ENCODE peak calls at places on chromosomes 16 and 17, in six cellular contexts. V is T-helper 1 cell; P is T-helper 17 cell; Q is stimulated activated CD4-positive, alpha-beta T cell treated with anti-CD3 and anti-CD28 coated beads, Interleukin-12 subunit alpha, Interleukin-12 subunit beta, amount 100 ng/mL, for 4 hours; Y is NCI-H510A; G is HEK293T. C is an unnamed sample.

GRCh38 chr17:81471804-81472456 is 40.7 kb downstream of the ACTG1 start:
- DNase-seq in V (no peak), P (no peak), Q (no peak), Y (no peak), G (peak; percentile 98), C (no peak)

GRCh38 chr16:72715267-72715666 is 332.7 kb downstream of the ZFHX3 start:
- DNase-seq in V (no peak), P (no peak), Q (no peak), Y (no peak), G (no peak), C (no peak)

GRCh38 chr17:79478841-79479240 is 132.0 kb downstream of the RBFOX3 start:
- DNase-seq in V (no peak), P (no peak), Q (no peak), Y (no peak), G (no peak), C (no peak)

GRCh38 chr17:64159051-64159590 is 29.2 kb upstream of the ERN1 start:
- DNase-seq in V (no peak), P (no peak), Q (no peak), Y (no peak), G (no peak), C (no peak)

GRCh38 chr17:79651751-79652150 is 40.9 kb upstream of the RBFOX3 start:
- DNase-seq in V (no peak), P (no peak), Q (no peak), Y (no peak), G (peak; percentile 1), C (no peak)

GRCh38 chr16:50244140-50244503 is 22.2 kb upstream of the ADCY7 start:
- DNase-seq in V (no peak), P (no peak), Q (no peak), Y (no peak), G (no peak), C (no peak)

GRCh38 chr17:47223007-47223406 is 13.9 kb downstream of the MYL4 start:
- DNase-seq in V (no peak), P (no peak), Q (no peak), Y (no peak), G (no peak), C (no peak)

GRCh38 chr17:27539794-27540193 is 83.5 kb downstream of the KSR1 start:
- DNase-seq in V (no peak), P (no peak), Q (no peak), Y (no peak), G (no peak), C (no peak)

GRCh38 chr17:33169580-33170285 is 123.4 kb downstream of the ASIC2 start:
- DNase-seq in V (no peak), P (no peak), Q (no peak), Y (no peak), G (no peak), C (no peak)

GRCh38 chr16:83969771-83970429 is 1.9 kb downstream of the NECAB2 start:
- DNase-seq in V (no peak), P (no peak), Q (no peak), Y (no peak), G (no peak), C (peak; percentile 59)

GRCh38 chr17:17414316-17414937 is 62.4 kb upstream of the MED9 start:
- DNase-seq in V (no peak), P (no peak), Q (no peak), Y (no peak), G (no peak), C (no peak)

GRCh38 chr16:361872-362701 is 8.3 kb downstream of the MRPL28 start:
- DNase-seq in V (peak; percentile 66), P (peak; percentile 37), Q (peak; percentile 66), Y (peak; percentile 45), G (peak; percentile 69), C (peak; percentile 76)

GRCh38 chr16:85614338-85615013 is 1.4 kb downstream of the GSE1 start:
- DNase-seq in V (no peak), P (no peak), Q (no peak), Y (no peak), G (no peak), C (no peak)

GRCh38 chr17:78120971-78121800 is 7.4 kb downstream of the TMC6 start:
- DNase-seq in V (no peak), P (no peak), Q (no peak), Y (no peak), G (no peak), C (no peak)

GRCh38 chr17:27499451-27500265 is 43.4 kb downstream of the KSR1 start:
- DNase-seq in V (no peak), P (no peak), Q (no peak), Y (no peak), G (no peak), C (no peak)

GRCh38 chr17:72121164-72122001 is 563 bp downstream of the SOX9 start:
- DNase-seq in V (no peak), P (no peak), Q (no peak), Y (peak; percentile 20), G (peak; percentile 50), C (peak; percentile 44)

GRCh38 chr17:14245002-14245401 is 8.3 kb upstream of the CDRT15 start:
- DNase-seq in V (no peak), P (no peak), Q (no peak), Y (no peak), G (no peak), C (no peak)

GRCh38 chr16:87414251-87414680 is 22.1 kb downstream of the MAP1LC3B start:
- DNase-seq in V (no peak), P (no peak), Q (no peak), Y (no peak), G (no peak), C (peak; percentile 71)